ENCODE peak calls at places on chromosomes 11 and 22, in six cellular contexts. X, P, A, S, U and W are unnamed samples.

GRCh38 chr11:110158317-110159200 is 65.4 kb downstream of the ZC3H12C start:
- DNase-seq in U (no peak), A (no peak), S (no peak), X (no peak), P (no peak), W (no peak)

GRCh38 chr22:43424201-43424600 is 12.4 kb downstream of the MPPED1 start:
- DNase-seq in P (no peak), S (no peak), A (no peak), X (no peak), U (no peak), W (no peak)

GRCh38 chr11:113896156-113896879 is 8.3 kb upstream of the HTR3B start:
- DNase-seq in U (peak), P (peak), S (peak), X (peak), A (no peak), W (no peak)

GRCh38 chr22:46010177-46010867 is 33.4 kb upstream of the WNT7B start:
- DNase-seq in X (no peak), U (no peak), S (no peak), A (no peak), P (no peak), W (no peak)

GRCh38 chr11:2774173-2775082 is 74.6 kb upstream of the KCNQ1OT1 start:
- DNase-seq in A (peak), X (no peak), P (no peak), U (no peak), S (no peak), W (no peak)

GRCh38 chr11:73889019-73889418 is 12.2 kb downstream of the PAAF1 start:
- DNase-seq in X (no peak), S (no peak), A (no peak), P (no peak), U (no peak), W (no peak)

GRCh38 chr11:121291896-121292502 is 572 bp upstream of the SC5D start:
- DNase-seq in S (no peak), X (no peak), P (peak), U (no peak), A (no peak), W (no peak)

GRCh38 chr11:35791088-35791958 is 128.7 kb downstream of the TRIM44 start:
- DNase-seq in A (no peak), X (no peak), U (no peak), P (no peak), S (no peak), W (no peak)

GRCh38 chr11:27473017-27473406 is 422 bp upstream of the LGR4 start:
- DNase-seq in X (no peak), P (no peak), U (no peak), S (no peak), A (no peak), W (no peak)

GRCh38 chr22:19224557-19224956 is 46.0 kb upstream of the SLC25A1 start:
- DNase-seq in X (no peak), A (no peak), S (no peak), U (no peak), P (no peak), W (no peak)

GRCh38 chr11:90531001-90531400 is 308.2 kb upstream of the CHORDC1 start:
- DNase-seq in P (no peak), S (no peak), U (no peak), A (no peak), X (no peak), W (no peak)

GRCh38 chr22:39613549-39613921 is 43.0 kb downstream of the CACNA1I start:
- DNase-seq in X (no peak), S (no peak), U (no peak), A (no peak), P (no peak), W (no peak)

GRCh38 chr22:17851754-17852153 is 77.5 kb upstream of the BID start:
- DNase-seq in A (no peak), U (no peak), X (no peak), S (no peak), P (no peak), W (no peak)

GRCh38 chr11:87425943-87426342 is 388.2 kb downstream of the TMEM135 start:
- DNase-seq in U (no peak), X (no peak), A (no peak), P (no peak), S (no peak), W (no peak)

GRCh38 chr11:23288001-23288783 is 427.9 kb upstream of the CCDC179 start:
- DNase-seq in U (no peak), X (no peak), S (no peak), A (no peak), P (no peak), W (no peak)

GRCh38 chr22:22893891-22894739 is 6.5 kb downstream of the IGLL5 start:
- DNase-seq in S (no peak), P (no peak), U (no peak), A (no peak), X (no peak), W (no peak)

GRCh38 chr11:62004473-62004872 is 37.0 kb upstream of the FTH1 start:
- DNase-seq in P (peak), A (no peak), X (peak), S (no peak), U (no peak), W (peak)

GRCh38 chr11:111409915-111410314 is 30.8 kb upstream of the POU2AF1 start:
- DNase-seq in A (no peak), P (peak), X (peak), U (no peak), S (no peak), W (no peak)

GRCh38 chr11:102437026-102437425 is 15.5 kb downstream of the TMEM123 start:
- DNase-seq in X (no peak), P (no peak), S (no peak), A (no peak), U (no peak), W (no peak)

GRCh38 chr22:33380789-33381530 is 322.8 kb upstream of the SYN3 start:
- DNase-seq in A (no peak), P (no peak), X (no peak), U (peak), S (no peak), W (no peak)

GRCh38 chr22:33455036-33455435 is 396.9 kb upstream of the SYN3 start:
- DNase-seq in A (no peak), X (no peak), S (no peak), U (no peak), P (no peak), W (no peak)

GRCh38 chr11:122900803-122901202 is 18.2 kb downstream of the JHY start:
- DNase-seq in X (no peak), P (peak), A (no peak), U (no peak), S (no peak), W (no peak)

GRCh38 chr22:37254867-37255233 is 10.8 kb upstream of the RAC2 start:
- DNase-seq in P (no peak), S (no peak), U (no peak), A (no peak), X (no peak), W (no peak)

GRCh38 chr11:78564889-78565467 is 9.7 kb downstream of the NARS2 start:
- DNase-seq in S (no peak), X (no peak), A (no peak), P (no peak), U (no peak), W (no peak)

GRCh38 chr11:125201525-125202121 is 37.1 kb downstream of the PKNOX2 start:
- DNase-seq in X (no peak), U (no peak), P (no peak), S (no peak), A (no peak), W (no peak)

GRCh38 chr11:114278342-114279065 is 17.7 kb upstream of the NNMT start:
- DNase-seq in A (no peak), S (no peak), X (no peak), P (no peak), U (no peak), W (no peak)

GRCh38 chr22:29621761-29622526 is 18.5 kb downstream of the NF2 start:
- DNase-seq in A (no peak), U (peak), X (no peak), S (no peak), P (no peak), W (no peak)